ENCODE peak calls at places on chromosomes 12 and 14, in four cellular contexts. N is astrocyte, W is mesenchymal stem cell, O is WERI-Rb-1. X is an unnamed sample. For H3K9me3, the result is how much of the 10 kb centered on the place peaks cover.

GRCh38 chr14:105069887-105070759 is 4.9 kb upstream of the GPR132 start:
- DNase-seq in N (no peak), O (no peak), W (peak), X (peak)

GRCh38 chr12:84772281-84772680 is 140.3 kb downstream of the SLC6A15 start:
- DNase-seq in W (no peak), N (peak), O (no peak), X (no peak)

GRCh38 chr14:69879175-69880047 is at the start of gene SMOC1:
- DNase-seq in W (peak), O (peak), N (no peak), X (no peak)

GRCh38 chr12:98863167-98863566 is 218.1 kb downstream of the APAF1 start:
- DNase-seq in N (no peak), W (no peak), O (no peak), X (no peak)

GRCh38 chr12:56299308-56299852 is 750 bp downstream of the CS start:
- DNase-seq in N (peak), O (no peak), W (no peak), X (no peak)

GRCh38 chr12:40819427-40820108 is 127.3 kb downstream of the CNTN1 start:
- DNase-seq in N (no peak), O (peak), W (no peak), X (no peak)

GRCh38 chr14:78448483-78449094 is 278.4 kb downstream of the NRXN3 start:
- DNase-seq in N (no peak), O (peak), W (peak), X (no peak)

GRCh38 chr12:9673404-9674225 is 4.1 kb downstream of the CLEC2D start:
- DNase-seq in O (no peak), N (peak), W (peak), X (peak)

GRCh38 chr12:51959211-51959610 is 7.7 kb downstream of the ACVR1B start:
- DNase-seq in O (no peak), W (no peak), N (no peak), X (no peak)

GRCh38 chr12:31850268-31850667 is 108.9 kb upstream of the RESF1 start:
- DNase-seq in N (no peak), O (no peak), W (no peak), X (no peak)

GRCh38 chr12:118107026-118107425 is 3.2 kb upstream of the VSIG10 start:
- DNase-seq in W (no peak), O (no peak), N (no peak), X (no peak)

GRCh38 chr14:30445394-30445793 is 113.6 kb upstream of the G2E3 start:
- DNase-seq in W (no peak), O (peak), N (no peak), X (no peak)

GRCh38 chr12:40828593-40828990 is 136.4 kb downstream of the CNTN1 start:
- DNase-seq in N (no peak), W (no peak), O (no peak), X (no peak)

GRCh38 chr14:106846218-106846617 is 1319.8 kb downstream of the TMEM121 start:
- DNase-seq in N (no peak), W (no peak), O (no peak), X (no peak)
- H3K9me3 ChIP-seq in N (under half), W (under half), O (under half), X (under half)

GRCh38 chr14:85921241-85921640 is 391.3 kb downstream of the FLRT2 start:
- DNase-seq in W (no peak), O (no peak), N (no peak), X (no peak)
- H3K9me3 ChIP-seq in W (under half), O (under half), N (under half), X (under half)

DNA sequence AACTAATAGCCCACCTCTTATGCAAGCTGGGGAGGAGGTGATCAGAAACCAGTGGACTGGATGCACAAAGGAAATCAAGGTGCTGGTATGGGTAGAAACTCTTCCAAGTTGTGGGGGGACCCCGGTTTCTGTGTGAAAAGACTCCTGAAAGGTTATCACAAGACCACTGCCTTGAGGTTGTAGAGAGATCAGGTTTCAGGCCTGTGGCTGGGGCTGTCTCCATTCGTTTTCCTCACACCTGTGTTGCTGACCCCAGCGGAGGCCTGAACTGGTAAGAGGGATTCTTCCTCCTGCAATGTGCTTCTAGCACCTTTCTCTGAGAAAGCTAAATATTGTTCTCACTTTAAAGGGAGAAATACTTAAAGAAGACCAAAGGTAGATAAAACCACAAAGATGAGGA is 9.3 kb upstream of the OR4K5 start:
- DNase-seq in N (no peak), W (no peak), O (no peak), X (no peak)
- H3K9me3 ChIP-seq in N (under half), W (under half), O (under half), X (under half)

DNA sequence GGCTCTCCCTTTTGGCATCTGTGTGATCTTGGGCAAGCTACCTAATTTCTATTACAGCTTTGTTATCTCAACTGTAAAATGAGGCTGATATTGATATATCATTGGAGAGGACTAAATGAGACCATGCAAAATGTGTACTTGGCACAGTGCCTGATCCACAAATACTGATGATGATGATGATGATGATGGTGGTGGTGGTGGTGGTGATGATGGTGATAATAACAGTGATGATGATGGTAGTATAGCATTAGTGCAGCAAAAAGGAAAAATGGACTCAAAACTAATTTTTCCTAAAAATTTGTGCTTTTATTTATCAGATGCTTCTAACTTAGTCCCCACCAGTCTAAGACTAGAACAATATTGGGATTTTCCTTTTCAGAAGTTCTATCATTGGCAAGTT is 70.7 kb downstream of the KCNMB4 start:
- DNase-seq in W (no peak), N (no peak), O (no peak), X (no peak)
- H3K9me3 ChIP-seq in W (under half), N (under half), O (under half), X (under half)

GRCh38 chr12:12890815-12891645 is at the start of gene GPRC5A:
- DNase-seq in O (peak), N (peak), W (peak), X (peak)

GRCh38 chr12:12890492-12890814 is 909 bp upstream of the GPRC5A start:
- DNase-seq in O (peak), W (no peak), N (no peak), X (no peak)

GRCh38 chr12:12891646-12892355 is 439 bp downstream of the GPRC5A start:
- DNase-seq in O (no peak), N (no peak), W (no peak), X (no peak)

GRCh38 chr12:12887471-12887870 is 3.9 kb upstream of the GPRC5A start:
- DNase-seq in W (no peak), N (no peak), O (no peak), X (no peak)

GRCh38 chr12:12889701-12890100 is 1.7 kb upstream of the GPRC5A start:
- DNase-seq in O (no peak), N (no peak), W (no peak), X (no peak)
- H3K9me3 ChIP-seq in O (under half), N (under half), W (under half), X (under half)